ENCODE peak calls at places on chromosome 21, in nine cellular contexts. M, X, Z, I, O, S, J, K and C are unnamed samples.

GRCh38 chr21:43305336-43305665 is 121.6 kb downstream of the SIK1 start:
- DNase-seq in O (no peak), S (no peak), J (peak; percentile 35), X (no peak), K (no peak), I (no peak), Z (no peak), M (peak; percentile 13), C (no peak)

GRCh38 chr21:37198989-37199924 is 67.9 kb downstream of the VPS26C start:
- DNase-seq in S (no peak), J (no peak), Z (no peak), X (no peak), K (peak; percentile 64), I (no peak), M (no peak), O (no peak), C (no peak)

GRCh38 chr21:29371464-29371863 is 72.7 kb downstream of the BACH1 start:
- DNase-seq in Z (no peak), X (no peak), I (no peak), J (no peak), S (no peak), O (no peak), M (no peak), K (no peak), C (no peak)

GRCh38 chr21:34338226-34338625 is 25.6 kb upstream of the KCNE2 start:
- DNase-seq in I (no peak), O (no peak), S (no peak), M (no peak), X (no peak), Z (no peak), K (no peak), J (no peak), C (no peak)

GRCh38 chr21:27024316-27024715 is 57.4 kb upstream of the ADAMTS5 start:
- DNase-seq in S (no peak), K (peak; percentile 58), Z (no peak), O (no peak), I (no peak), X (no peak), M (no peak), J (no peak), C (no peak)

GRCh38 chr21:41152149-41152548 is 15.8 kb upstream of the BACE2 start:
- DNase-seq in I (no peak), M (no peak), Z (no peak), O (no peak), S (no peak), X (no peak), J (no peak), K (no peak), C (no peak)

GRCh38 chr21:34988139-34988538 is 61.0 kb downstream of the RUNX1 start:
- DNase-seq in X (no peak), O (no peak), Z (no peak), J (no peak), K (no peak), M (no peak), I (no peak), S (no peak), C (no peak)

GRCh38 chr21:43632373-43632905 is 26.8 kb downstream of the HSF2BP start:
- DNase-seq in M (no peak), I (no peak), J (no peak), X (no peak), S (no peak), Z (no peak), K (no peak), O (no peak), C (no peak)

GRCh38 chr21:33478858-33479678 is 706 bp downstream of the TMEM50B start:
- DNase-seq in I (peak; percentile 44), O (peak; percentile 69), M (peak; percentile 39), S (peak; percentile 73), Z (no peak), K (peak; percentile 27), X (peak; percentile 32), J (peak; percentile 69), C (peak; percentile 22)

GRCh38 chr21:37045139-37045538 is 27.7 kb downstream of the PIGP start:
- DNase-seq in J (no peak), K (no peak), Z (no peak), I (no peak), S (no peak), O (no peak), M (no peak), X (no peak), C (no peak)

GRCh38 chr21:17819114-17819877 is at the start of gene C21orf91:
- DNase-seq in Z (peak; percentile 81), J (peak; percentile 96), X (peak; percentile 88), K (peak; percentile 92), S (peak; percentile 92), M (peak; percentile 95), O (peak; percentile 94), I (peak; percentile 93), C (peak; percentile 84)

DNA sequence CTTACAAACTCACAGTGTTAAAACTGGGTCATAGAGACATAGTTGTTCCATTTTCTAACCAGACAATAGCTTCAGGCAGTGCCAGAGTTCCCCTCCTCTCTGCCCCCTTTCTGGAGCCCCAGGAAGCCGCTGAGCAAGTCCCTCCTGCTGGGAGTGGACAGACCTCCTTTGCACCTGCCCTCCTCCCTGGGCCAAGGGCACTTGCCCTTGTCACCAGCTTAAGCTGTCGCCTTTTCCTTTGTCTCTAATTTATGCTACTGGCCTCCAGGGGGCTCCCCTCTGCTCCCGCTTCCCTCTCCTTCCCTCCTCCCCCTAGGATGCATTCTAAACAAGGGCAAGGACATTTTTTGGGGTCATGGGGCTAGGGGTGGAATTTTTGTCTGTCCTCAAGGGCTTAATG is 182.4 kb downstream of the MIS18A start:
- DNase-seq in I (no peak), X (no peak), K (no peak), Z (no peak), O (no peak), S (peak; percentile 62), M (peak; percentile 38), J (no peak), C (no peak)
- TF ChIP-seq CTCF in I (no peak), X (no peak), K (peak; percentile 22), Z (peak; percentile 36), O (no peak), S (peak; percentile 69), M (peak; percentile 11), J (peak; percentile 24), C (no peak)

GRCh38 chr21:45549670-45550463 is 7.6 kb upstream of the SLC19A1 start:
- DNase-seq in S (no peak), J (peak; percentile 67), K (no peak), I (peak; percentile 30), O (peak; percentile 60), Z (no peak), M (peak; percentile 36), X (no peak), C (no peak)
- H3K27ac ChIP-seq in S (no peak overlapping the region), J (peak overlapping the region; percentile 13), K (no peak overlapping the region), I (no peak overlapping the region), O (peak overlapping the region; percentile 67), Z (no peak overlapping the region), M (no peak overlapping the region), X (no peak overlapping the region), C (peak overlapping the region; percentile 38)

GRCh38 chr21:8991968-8992621 is 1529.3 kb upstream of the TPTE start:
- DNase-seq in S (no peak), K (no peak), M (no peak), O (no peak), I (no peak), Z (no peak), J (no peak), X (no peak), C (no peak)

GRCh38 chr21:8989261-8989882 is 1532.0 kb upstream of the TPTE start:
- DNase-seq in X (no peak), I (no peak), Z (no peak), J (no peak), M (no peak), S (no peak), K (no peak), O (no peak), C (no peak)

GRCh38 chr21:8991088-8991907 is 1530.1 kb upstream of the TPTE start:
- DNase-seq in X (no peak), S (no peak), K (no peak), J (no peak), M (no peak), Z (no peak), O (no peak), I (no peak), C (no peak)

GRCh38 chr21:8989883-8990325 is 1531.5 kb upstream of the TPTE start:
- DNase-seq in S (no peak), O (no peak), I (no peak), K (no peak), X (no peak), M (no peak), J (no peak), Z (no peak), C (no peak)

DNA sequence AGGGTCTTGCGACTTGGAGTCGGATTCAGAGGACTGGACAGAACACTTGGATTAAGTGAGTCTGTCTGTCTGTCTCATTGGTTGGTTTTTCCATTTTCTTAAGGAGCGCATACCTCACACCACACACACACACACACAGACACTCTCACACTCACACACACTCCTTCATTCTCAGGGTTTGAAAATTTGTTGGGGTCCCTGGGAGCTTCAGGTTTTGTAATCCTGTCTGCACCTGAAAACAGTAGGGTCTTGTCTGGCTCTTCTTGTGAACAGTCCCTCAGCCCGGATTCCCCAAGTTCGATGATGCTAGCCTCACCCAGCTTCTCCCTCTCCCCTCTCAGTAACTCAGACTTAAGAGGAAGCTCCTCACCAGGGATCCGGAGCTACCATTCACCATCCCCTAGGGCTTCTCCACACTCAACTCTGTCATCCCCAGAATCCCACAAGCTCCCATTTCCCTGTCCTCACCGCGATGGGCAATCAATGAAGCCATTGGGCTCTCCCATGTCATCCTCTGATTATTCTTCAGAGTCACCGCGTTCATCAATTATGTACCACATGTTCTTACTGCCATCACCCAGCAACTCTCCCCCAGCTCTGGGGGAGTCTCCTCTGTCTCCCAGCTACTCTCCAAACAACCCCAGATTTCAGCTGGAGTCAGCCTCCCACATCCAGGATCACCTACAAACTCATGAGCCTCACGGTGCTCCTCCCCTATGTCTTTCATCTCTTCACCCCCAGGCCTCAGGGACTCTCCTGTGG is 1530.9 kb upstream of the TPTE start:
- DNase-seq in M (no peak), K (no peak), S (no peak), J (no peak), Z (no peak), O (no peak), X (no peak), I (no peak), C (no peak)
- H3K9me3 ChIP-seq in M (no peaks in the 10 kb centered on the region), K (peaks cover 11% of the 10 kb centered on the region), S (peaks cover 33% of the 10 kb centered on the region), J (no peaks in the 10 kb centered on the region), Z (peaks cover 40% of the 10 kb centered on the region), O (no peaks in the 10 kb centered on the region), X (peaks cover 4% of the 10 kb centered on the region), I (no peaks in the 10 kb centered on the region), C (peaks cover 6% of the 10 kb centered on the region)

GRCh38 chr21:45542242-45542666 is at the start of gene SLC19A1:
- DNase-seq in J (peak; percentile 79), O (peak; percentile 85), M (peak; percentile 70), I (peak; percentile 44), K (peak; percentile 51), S (peak; percentile 82), X (peak; percentile 54), Z (no peak), C (peak; percentile 76)
- TF ChIP-seq CTCF in J (peak; percentile 64), O (peak; percentile 30), M (peak; percentile 49), I (no peak), K (peak; percentile 22), S (peak; percentile 46), X (no peak), Z (peak; percentile 36), C (no peak)

GRCh38 chr21:38853421-38853919 is 47.7 kb downstream of the ETS2 start:
- DNase-seq in M (peak; percentile 62), O (no peak), I (peak; percentile 31), J (peak; percentile 79), K (peak; percentile 87), X (no peak), S (no peak), Z (peak; percentile 82), C (no peak)
- H3K27ac ChIP-seq in M (no peak overlapping the region), O (no peak overlapping the region), I (no peak overlapping the region), J (no peak overlapping the region), K (no peak overlapping the region), X (no peak overlapping the region), S (no peak overlapping the region), Z (peak overlapping the region; percentile 11), C (no peak overlapping the region)